ENCODE peak calls at places on chromosomes 16 and 17, in six cellular contexts. E is SK-N-SH, X is HCT116, K is GM12878, U is HepG2, C is K562. R is an unnamed sample.

GRCh38 chr17:56642424-56642823 is 48.9 kb downstream of the NOG start:
- DNase-seq in E (no peak), X (no peak), K (no peak), U (no peak), C (no peak), R (no peak)

GRCh38 chr17:17191346-17191792 is 14.8 kb downstream of the PLD6 start:
- DNase-seq in E (no peak), X (no peak), K (no peak), U (no peak), C (no peak), R (peak; percentile 41)

GRCh38 chr16:60200161-60200560 is 1466.0 kb upstream of the GOT2 start:
- DNase-seq in E (no peak), X (no peak), K (no peak), U (no peak), C (no peak), R (no peak)

GRCh38 chr17:27846042-27846655 is 45.8 kb upstream of the NOS2 start:
- DNase-seq in E (no peak), X (no peak), K (no peak), U (no peak), C (no peak), R (no peak)

GRCh38 chr16:14464796-14465195 is 165.3 kb downstream of the PARN start:
- DNase-seq in E (no peak), X (no peak), K (no peak), U (no peak), C (no peak), R (no peak)

GRCh38 chr16:630024-630814 is 566 bp upstream of the WFIKKN1 start:
- DNase-seq in E (no peak), X (no peak), K (no peak), U (no peak), C (no peak), R (no peak)

GRCh38 chr17:79311373-79311772 is 236.7 kb downstream of the ENGASE start:
- DNase-seq in E (no peak), X (no peak), K (no peak), U (no peak), C (no peak), R (no peak)

GRCh38 chr17:2085648-2085949 is 30.7 kb downstream of the HIC1 start:
- DNase-seq in E (no peak), X (no peak), K (no peak), U (no peak), C (no peak), R (no peak)

GRCh38 chr17:51029568-51030463 is 90.9 kb downstream of the SPAG9 start:
- DNase-seq in E (no peak), X (no peak), K (no peak), U (no peak), C (no peak), R (no peak)

GRCh38 chr16:75385507-75386152 is 47.7 kb downstream of the CFDP1 start:
- DNase-seq in E (peak; percentile 49), X (peak; percentile 66), K (peak; percentile 33), U (peak; percentile 68), C (peak; percentile 51), R (peak; percentile 42)
- TF ChIP-seq REST in E (no peak), X (no peak), K (no peak), U (no peak), C (no peak), R (no peak)

GRCh38 chr16:35365675-35366074 is 1906.3 kb downstream of the TP53TG3F start:
- DNase-seq in E (no peak), X (no peak), K (no peak), U (no peak), C (no peak), R (no peak)
- H3K9me3 ChIP-seq in E (no peaks in the 10 kb centered on the region), X (peaks cover 52% of the 10 kb centered on the region), K (no peaks in the 10 kb centered on the region), U (peaks cover 100% of the 10 kb centered on the region), C (peaks cover 2% of the 10 kb centered on the region), R (no peaks in the 10 kb centered on the region)

GRCh38 chr17:35765731-35766488 is 5.2 kb downstream of the C17orf50 start:
- DNase-seq in E (peak; percentile 22), X (no peak), K (no peak), U (no peak), C (no peak), R (no peak)

GRCh38 chr17:35766489-35766877 is 5.8 kb downstream of the C17orf50 start:
- DNase-seq in E (peak; percentile 20), X (no peak), K (no peak), U (no peak), C (no peak), R (no peak)

GRCh38 chr17:35765086-35765710 is 4.5 kb downstream of the C17orf50 start:
- DNase-seq in E (peak; percentile 35), X (no peak), K (no peak), U (no peak), C (no peak), R (no peak)

GRCh38 chr17:35763767-35764122 is 3.1 kb downstream of the C17orf50 start:
- DNase-seq in E (no peak), X (no peak), K (no peak), U (no peak), C (no peak), R (no peak)

DNA sequence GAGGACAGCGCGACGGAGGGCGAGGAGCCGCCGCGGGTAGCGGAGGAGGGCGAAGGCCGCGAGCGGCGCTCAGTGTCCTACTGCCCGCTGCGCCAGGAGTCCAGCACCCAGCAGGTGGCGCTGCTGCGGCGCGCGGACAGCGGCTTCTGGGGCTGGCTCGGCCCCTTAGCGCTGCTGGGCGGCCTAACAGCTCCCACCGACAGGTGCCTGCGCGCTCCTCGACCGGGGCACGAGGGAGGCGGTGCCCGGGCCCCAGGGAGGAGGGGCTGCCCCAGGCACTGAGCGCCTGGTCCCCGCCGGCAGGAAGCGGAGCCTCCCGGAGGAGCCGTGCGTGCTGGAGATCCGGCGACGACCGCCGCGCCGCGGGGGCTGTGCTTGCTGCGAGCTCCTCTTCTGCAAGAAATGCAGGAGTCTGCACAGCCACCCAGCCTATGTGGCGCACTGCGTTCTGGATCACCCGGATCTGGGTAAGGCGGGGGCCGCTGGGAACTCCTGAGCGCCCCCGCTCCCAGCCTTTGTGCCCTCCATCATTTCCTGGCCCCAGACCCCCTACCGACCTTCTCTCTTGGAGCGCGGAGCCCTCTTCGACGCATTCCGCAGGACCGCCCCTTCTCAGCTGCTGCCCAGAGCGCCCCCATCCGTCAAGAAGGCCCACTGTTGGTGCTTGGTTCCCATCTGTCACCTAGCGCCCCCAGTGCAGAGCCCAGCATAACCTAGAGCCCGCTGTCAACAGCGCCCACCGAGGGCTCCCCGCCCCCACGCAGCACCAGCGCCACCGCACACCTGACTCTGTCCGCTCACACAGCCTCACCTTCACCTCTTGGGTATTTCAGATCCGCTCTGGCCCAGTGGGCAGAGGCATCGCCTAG is 3.7 kb downstream of the C17orf50 start:
- DNase-seq in E (peak; percentile 98), X (peak; percentile 79), K (peak; percentile 49), U (peak; percentile 78), C (peak; percentile 92), R (peak; percentile 43)
- TF ChIP-seq POLR2AphosphoS5 in E (no peak), X (peak; percentile 24), K (no peak), U (no peak), C (no peak), R (no peak)

DNA sequence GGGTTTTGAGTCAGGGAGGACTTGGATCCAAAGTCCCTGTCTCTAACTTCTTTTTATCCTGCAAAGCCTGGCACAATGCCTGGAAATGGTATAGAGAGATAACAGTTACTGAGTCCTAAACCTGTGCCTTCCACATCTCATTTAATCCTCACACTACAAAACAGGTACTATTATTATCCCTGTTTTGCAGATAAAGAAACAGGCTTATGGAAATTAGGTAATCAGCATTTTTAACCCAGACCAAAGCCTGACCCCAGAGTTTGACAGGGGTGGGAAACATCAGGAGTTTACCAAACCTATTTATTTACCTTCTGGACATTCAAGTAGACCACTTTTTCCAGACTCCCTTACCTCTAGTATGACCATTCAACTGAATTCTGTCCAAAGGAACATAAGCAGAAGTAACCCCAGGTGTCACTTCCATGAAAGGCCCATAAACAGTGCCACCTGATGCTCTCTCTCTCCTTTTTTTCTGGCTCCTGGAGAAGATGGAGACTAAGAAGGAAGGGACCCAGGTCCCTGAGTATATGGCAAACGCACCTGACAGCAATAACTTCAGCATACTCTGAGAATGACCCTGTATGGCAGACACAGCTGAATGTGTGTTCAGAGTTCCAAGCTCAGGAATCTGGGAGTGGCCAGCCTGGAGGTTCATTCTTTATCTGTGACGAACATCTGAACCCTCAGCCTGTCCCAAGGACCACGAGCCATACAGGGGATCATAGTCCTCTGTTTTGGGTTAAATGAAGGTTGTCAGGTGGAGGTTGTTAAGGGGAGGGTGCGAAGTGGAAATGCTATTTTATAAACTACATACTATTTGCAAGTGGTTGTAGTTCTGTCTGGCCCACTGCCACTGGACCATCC is 62.7 kb downstream of the HLF start:
- DNase-seq in E (no peak), X (no peak), K (no peak), U (peak; percentile 87), C (no peak), R (no peak)
- TF ChIP-seq REST in E (no peak), X (no peak), K (no peak), U (no peak), C (no peak), R (no peak)

DNA sequence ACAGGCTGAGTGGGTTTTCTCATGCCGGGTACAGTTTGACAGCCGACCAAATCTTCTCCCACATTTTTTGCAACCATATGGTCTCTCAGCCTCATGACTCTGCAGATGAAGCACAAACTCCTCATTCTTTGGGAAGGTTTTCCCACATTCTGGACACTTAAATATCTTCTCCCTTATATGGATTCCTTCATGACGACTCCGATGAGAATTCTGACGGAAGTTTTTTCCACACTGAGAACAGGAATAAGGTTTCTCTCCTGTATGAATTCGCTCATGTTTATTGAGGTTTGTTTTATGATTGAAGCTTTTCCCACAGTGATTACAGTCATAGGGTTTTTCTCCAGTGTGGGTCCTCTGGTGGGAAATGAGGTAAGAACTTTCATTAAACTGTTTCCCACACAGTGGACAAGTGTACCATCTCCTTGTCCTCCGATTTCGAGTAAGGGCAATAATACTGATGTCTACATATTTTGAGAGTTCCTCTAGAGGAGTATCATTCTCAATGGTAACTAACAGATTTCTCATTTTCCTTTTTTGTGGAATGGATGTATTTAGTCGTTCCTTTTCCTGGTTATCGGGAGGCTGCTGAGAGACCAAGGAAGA is 10.9 kb downstream of the ZNF200 start:
- DNase-seq in E (no peak), X (no peak), K (no peak), U (no peak), C (no peak), R (no peak)
- H3K9me3 ChIP-seq in E (peaks cover 26% of the 10 kb centered on the region), X (peaks cover 34% of the 10 kb centered on the region), K (peaks cover 29% of the 10 kb centered on the region), U (no peaks in the 10 kb centered on the region), C (peaks cover 29% of the 10 kb centered on the region), R (peaks cover 62% of the 10 kb centered on the region)

DNA sequence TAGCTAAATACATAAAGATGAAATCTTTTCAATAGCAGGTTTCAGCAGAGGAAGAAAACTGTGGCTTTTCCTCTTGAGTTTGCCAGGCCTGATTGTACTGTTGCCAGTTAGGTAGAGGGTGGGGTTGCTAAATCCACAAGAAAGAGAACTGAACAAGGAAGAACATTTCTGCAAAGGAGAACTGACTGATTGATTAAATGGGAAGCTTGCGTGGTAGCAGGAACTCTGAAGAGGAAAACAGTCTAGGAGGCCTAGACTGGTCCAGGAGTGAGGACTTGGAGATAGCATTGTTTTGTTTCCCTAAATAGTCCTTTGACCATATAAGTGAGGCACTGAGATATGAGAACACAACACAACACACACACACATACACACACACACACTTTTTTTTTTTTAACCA is 18.8 kb downstream of the LRRC36 start:
- DNase-seq in E (no peak), X (no peak), K (no peak), U (no peak), C (no peak), R (no peak)
- TF ChIP-seq POLR2AphosphoS5 in E (no peak), X (no peak), K (no peak), U (no peak), C (no peak), R (no peak)

R was measured in Panc1.